ENCODE peak calls at places on chromosomes 7 and 10, in nine cellular contexts. One of them, this sample, is unnamed.

GRCh38 chr7:150378115-150378852 is 846 bp upstream of the ZNF775 start:
- DNase-seq in RWPE1: peak
- DNase-seq in body of pancreas: peak
- DNase-seq in Calu3: peak
- DNase-seq in epithelial cell of esophagus: peak
- DNase-seq in lower lobe of right lung: no peak
- DNase-seq in GM12865: peak
- DNase-seq in AG04450: peak
- DNase-seq in uterus: peak
- DNase-seq in this sample: no peak

GRCh38 chr7:24456526-24457214 is 116.6 kb upstream of the PALS2 start:
- DNase-seq in RWPE1: no peak
- DNase-seq in body of pancreas: peak
- DNase-seq in Calu3: peak
- DNase-seq in epithelial cell of esophagus: no peak
- DNase-seq in lower lobe of right lung: no peak
- DNase-seq in GM12865: peak
- DNase-seq in AG04450: no peak
- DNase-seq in uterus: no peak
- DNase-seq in this sample: no peak

GRCh38 chr10:11433657-11434056 is 177.8 kb downstream of the USP6NL start:
- DNase-seq in RWPE1: no peak
- DNase-seq in body of pancreas: no peak
- DNase-seq in Calu3: no peak
- DNase-seq in epithelial cell of esophagus: no peak
- DNase-seq in lower lobe of right lung: no peak
- DNase-seq in GM12865: no peak
- DNase-seq in AG04450: no peak
- DNase-seq in uterus: no peak
- DNase-seq in this sample: no peak

GRCh38 chr10:69057261-69057950 is 30.5 kb upstream of the SRGN start:
- DNase-seq in RWPE1: no peak
- DNase-seq in body of pancreas: no peak
- DNase-seq in Calu3: no peak
- DNase-seq in epithelial cell of esophagus: no peak
- DNase-seq in lower lobe of right lung: peak
- DNase-seq in GM12865: peak
- DNase-seq in AG04450: no peak
- DNase-seq in uterus: no peak
- DNase-seq in this sample: no peak

GRCh38 chr10:69088471-69088769 is 517 bp downstream of the SRGN start:
- DNase-seq in RWPE1: no peak
- DNase-seq in body of pancreas: no peak
- DNase-seq in Calu3: no peak
- DNase-seq in epithelial cell of esophagus: no peak
- DNase-seq in lower lobe of right lung: no peak
- DNase-seq in GM12865: peak
- DNase-seq in AG04450: no peak
- DNase-seq in uterus: no peak
- DNase-seq in this sample: no peak

GRCh38 chr10:92699193-92699517 is 9.4 kb downstream of the HHEX start:
- DNase-seq in RWPE1: no peak
- DNase-seq in body of pancreas: no peak
- DNase-seq in Calu3: no peak
- DNase-seq in epithelial cell of esophagus: no peak
- DNase-seq in lower lobe of right lung: no peak
- DNase-seq in GM12865: no peak
- DNase-seq in AG04450: no peak
- DNase-seq in uterus: no peak
- DNase-seq in this sample: no peak

GRCh38 chr10:114996542-114996941 is 58.5 kb downstream of the TRUB1 start:
- DNase-seq in RWPE1: no peak
- DNase-seq in body of pancreas: no peak
- DNase-seq in Calu3: no peak
- DNase-seq in epithelial cell of esophagus: no peak
- DNase-seq in lower lobe of right lung: no peak
- DNase-seq in GM12865: no peak
- DNase-seq in AG04450: peak
- DNase-seq in uterus: no peak
- DNase-seq in this sample: no peak

GRCh38 chr7:91288208-91288824 is 24.1 kb downstream of the FZD1 start:
- DNase-seq in RWPE1: no peak
- DNase-seq in body of pancreas: peak
- DNase-seq in Calu3: peak
- DNase-seq in epithelial cell of esophagus: peak
- DNase-seq in lower lobe of right lung: no peak
- DNase-seq in GM12865: peak
- DNase-seq in AG04450: no peak
- DNase-seq in uterus: peak
- DNase-seq in this sample: no peak

GRCh38 chr10:100101526-100102076 is 19.9 kb upstream of the CPN1 start:
- DNase-seq in RWPE1: peak
- DNase-seq in body of pancreas: no peak
- DNase-seq in Calu3: no peak
- DNase-seq in epithelial cell of esophagus: peak
- DNase-seq in lower lobe of right lung: no peak
- DNase-seq in GM12865: no peak
- DNase-seq in AG04450: no peak
- DNase-seq in uterus: no peak
- DNase-seq in this sample: no peak

GRCh38 chr10:130662775-130663174 is 526.6 kb downstream of the GLRX3 start:
- DNase-seq in RWPE1: no peak
- DNase-seq in body of pancreas: no peak
- DNase-seq in Calu3: no peak
- DNase-seq in epithelial cell of esophagus: no peak
- DNase-seq in lower lobe of right lung: no peak
- DNase-seq in GM12865: no peak
- DNase-seq in AG04450: no peak
- DNase-seq in uterus: no peak
- DNase-seq in this sample: no peak

GRCh38 chr10:93267521-93267920 is 193.8 kb downstream of the CYP26A1 start:
- DNase-seq in RWPE1: no peak
- DNase-seq in body of pancreas: no peak
- DNase-seq in Calu3: no peak
- DNase-seq in epithelial cell of esophagus: no peak
- DNase-seq in lower lobe of right lung: no peak
- DNase-seq in GM12865: peak
- DNase-seq in AG04450: no peak
- DNase-seq in uterus: no peak
- DNase-seq in this sample: no peak

GRCh38 chr7:36986429-36987362 is 262.4 kb upstream of the AOAH start:
- DNase-seq in RWPE1: peak
- DNase-seq in body of pancreas: peak
- DNase-seq in Calu3: peak
- DNase-seq in epithelial cell of esophagus: peak
- DNase-seq in lower lobe of right lung: peak
- DNase-seq in GM12865: peak
- DNase-seq in AG04450: peak
- DNase-seq in uterus: peak
- DNase-seq in this sample: peak

GRCh38 chr7:87001214-87001613 is 58.2 kb downstream of the ELAPOR2 start:
- DNase-seq in RWPE1: peak
- DNase-seq in body of pancreas: no peak
- DNase-seq in Calu3: no peak
- DNase-seq in epithelial cell of esophagus: peak
- DNase-seq in lower lobe of right lung: no peak
- DNase-seq in GM12865: no peak
- DNase-seq in AG04450: no peak
- DNase-seq in uterus: no peak
- DNase-seq in this sample: no peak

GRCh38 chr10:121323448-121323847 is 274.8 kb downstream of the FGFR2 start:
- DNase-seq in RWPE1: no peak
- DNase-seq in body of pancreas: no peak
- DNase-seq in Calu3: no peak
- DNase-seq in epithelial cell of esophagus: peak
- DNase-seq in lower lobe of right lung: no peak
- DNase-seq in GM12865: no peak
- DNase-seq in AG04450: no peak
- DNase-seq in uterus: no peak
- DNase-seq in this sample: no peak

GRCh38 chr10:110059965-110060364 is 52.2 kb downstream of the ADD3 start:
- DNase-seq in RWPE1: no peak
- DNase-seq in body of pancreas: no peak
- DNase-seq in Calu3: no peak
- DNase-seq in epithelial cell of esophagus: no peak
- DNase-seq in lower lobe of right lung: no peak
- DNase-seq in GM12865: no peak
- DNase-seq in AG04450: no peak
- DNase-seq in uterus: no peak
- DNase-seq in this sample: no peak

GRCh38 chr10:94725871-94726270 is 36.6 kb upstream of the CYP2C19 start:
- DNase-seq in RWPE1: peak
- DNase-seq in body of pancreas: no peak
- DNase-seq in Calu3: no peak
- DNase-seq in epithelial cell of esophagus: peak
- DNase-seq in lower lobe of right lung: no peak
- DNase-seq in GM12865: no peak
- DNase-seq in AG04450: no peak
- DNase-seq in uterus: no peak
- DNase-seq in this sample: no peak

GRCh38 chr10:31186225-31187010 is 132.6 kb upstream of the ZEB1 start:
- DNase-seq in RWPE1: no peak
- DNase-seq in body of pancreas: no peak
- DNase-seq in Calu3: peak
- DNase-seq in epithelial cell of esophagus: no peak
- DNase-seq in lower lobe of right lung: no peak
- DNase-seq in GM12865: no peak
- DNase-seq in AG04450: no peak
- DNase-seq in uterus: no peak
- DNase-seq in this sample: no peak

GRCh38 chr7:127446842-127447241 is 54.3 kb upstream of the ZNF800 start:
- DNase-seq in RWPE1: no peak
- DNase-seq in body of pancreas: no peak
- DNase-seq in Calu3: no peak
- DNase-seq in epithelial cell of esophagus: peak
- DNase-seq in lower lobe of right lung: no peak
- DNase-seq in GM12865: no peak
- DNase-seq in AG04450: no peak
- DNase-seq in uterus: no peak
- DNase-seq in this sample: no peak

GRCh38 chr7:4234498-4234855 is 447.6 kb upstream of the FOXK1 start:
- DNase-seq in RWPE1: no peak
- DNase-seq in body of pancreas: no peak
- DNase-seq in Calu3: no peak
- DNase-seq in epithelial cell of esophagus: no peak
- DNase-seq in lower lobe of right lung: no peak
- DNase-seq in GM12865: no peak
- DNase-seq in AG04450: no peak
- DNase-seq in uterus: no peak
- DNase-seq in this sample: no peak

GRCh38 chr7:20331231-20331880 is 656 bp downstream of the ITGB8 start:
- DNase-seq in RWPE1: no peak
- DNase-seq in body of pancreas: peak
- DNase-seq in Calu3: no peak
- DNase-seq in epithelial cell of esophagus: peak
- DNase-seq in lower lobe of right lung: peak
- DNase-seq in GM12865: peak
- DNase-seq in AG04450: no peak
- DNase-seq in uterus: peak
- DNase-seq in this sample: peak

GRCh38 chr7:145624618-145625017 is 492.0 kb upstream of the CNTNAP2 start:
- DNase-seq in RWPE1: no peak
- DNase-seq in body of pancreas: no peak
- DNase-seq in Calu3: no peak
- DNase-seq in epithelial cell of esophagus: no peak
- DNase-seq in lower lobe of right lung: no peak
- DNase-seq in GM12865: no peak
- DNase-seq in AG04450: no peak
- DNase-seq in uterus: no peak
- DNase-seq in this sample: no peak

GRCh38 chr10:23001901-23002516 is 74.2 kb downstream of the ARMC3 start:
- DNase-seq in RWPE1: no peak
- DNase-seq in body of pancreas: no peak
- DNase-seq in Calu3: no peak
- DNase-seq in epithelial cell of esophagus: no peak
- DNase-seq in lower lobe of right lung: no peak
- DNase-seq in GM12865: no peak
- DNase-seq in AG04450: no peak
- DNase-seq in uterus: no peak
- DNase-seq in this sample: no peak

GRCh38 chr10:45441239-45441638 is 67.2 kb downstream of the ALOX5 start:
- DNase-seq in RWPE1: no peak
- DNase-seq in body of pancreas: no peak
- DNase-seq in Calu3: no peak
- DNase-seq in epithelial cell of esophagus: no peak
- DNase-seq in lower lobe of right lung: no peak
- DNase-seq in GM12865: no peak
- DNase-seq in AG04450: no peak
- DNase-seq in uterus: no peak
- DNase-seq in this sample: no peak

GRCh38 chr7:27929127-27929526 is 189.2 kb downstream of the TAX1BP1 start:
- DNase-seq in RWPE1: no peak
- DNase-seq in body of pancreas: no peak
- DNase-seq in Calu3: no peak
- DNase-seq in epithelial cell of esophagus: no peak
- DNase-seq in lower lobe of right lung: no peak
- DNase-seq in GM12865: no peak
- DNase-seq in AG04450: no peak
- DNase-seq in uterus: no peak
- DNase-seq in this sample: no peak
- TF ChIP-seq CTCF in RWPE1: no peak
- TF ChIP-seq CTCF in body of pancreas: no peak
- TF ChIP-seq CTCF in Calu3: peak
- TF ChIP-seq CTCF in epithelial cell of esophagus: no peak
- TF ChIP-seq CTCF in lower lobe of right lung: no peak
- TF ChIP-seq CTCF in GM12865: no peak
- TF ChIP-seq CTCF in AG04450: no peak
- TF ChIP-seq CTCF in uterus: no peak
- TF ChIP-seq CTCF in this sample: no peak

GRCh38 chr10:91556691-91557529 is 76.0 kb downstream of the PPP1R3C start:
- DNase-seq in RWPE1: no peak
- DNase-seq in body of pancreas: peak
- DNase-seq in Calu3: peak
- DNase-seq in epithelial cell of esophagus: peak
- DNase-seq in lower lobe of right lung: no peak
- DNase-seq in GM12865: no peak
- DNase-seq in AG04450: no peak
- DNase-seq in uterus: no peak
- DNase-seq in this sample: no peak
- TF ChIP-seq CTCF in RWPE1: no peak
- TF ChIP-seq CTCF in body of pancreas: peak
- TF ChIP-seq CTCF in Calu3: no peak
- TF ChIP-seq CTCF in epithelial cell of esophagus: no peak
- TF ChIP-seq CTCF in lower lobe of right lung: no peak
- TF ChIP-seq CTCF in GM12865: no peak
- TF ChIP-seq CTCF in AG04450: no peak
- TF ChIP-seq CTCF in uterus: no peak
- TF ChIP-seq CTCF in this sample: no peak

GRCh38 chr7:11341285-11341944 is 367.7 kb downstream of the PHF14 start:
- DNase-seq in RWPE1: no peak
- DNase-seq in body of pancreas: peak
- DNase-seq in Calu3: peak
- DNase-seq in epithelial cell of esophagus: peak
- DNase-seq in lower lobe of right lung: no peak
- DNase-seq in GM12865: peak
- DNase-seq in AG04450: no peak
- DNase-seq in uterus: no peak
- DNase-seq in this sample: no peak
- TF ChIP-seq CTCF in RWPE1: no peak
- TF ChIP-seq CTCF in body of pancreas: peak
- TF ChIP-seq CTCF in Calu3: no peak
- TF ChIP-seq CTCF in epithelial cell of esophagus: peak
- TF ChIP-seq CTCF in lower lobe of right lung: no peak
- TF ChIP-seq CTCF in GM12865: peak
- TF ChIP-seq CTCF in AG04450: no peak
- TF ChIP-seq CTCF in uterus: no peak
- TF ChIP-seq CTCF in this sample: no peak

GRCh38 chr10:78944658-78945333 is 124.0 kb upstream of the ZMIZ1 start:
- DNase-seq in RWPE1: no peak
- DNase-seq in body of pancreas: peak
- DNase-seq in Calu3: no peak
- DNase-seq in epithelial cell of esophagus: peak
- DNase-seq in lower lobe of right lung: peak
- DNase-seq in GM12865: no peak
- DNase-seq in AG04450: peak
- DNase-seq in uterus: peak
- DNase-seq in this sample: no peak
- TF ChIP-seq CTCF in RWPE1: no peak
- TF ChIP-seq CTCF in body of pancreas: no peak
- TF ChIP-seq CTCF in Calu3: no peak
- TF ChIP-seq CTCF in epithelial cell of esophagus: no peak
- TF ChIP-seq CTCF in lower lobe of right lung: no peak
- TF ChIP-seq CTCF in GM12865: no peak
- TF ChIP-seq CTCF in AG04450: peak
- TF ChIP-seq CTCF in uterus: peak
- TF ChIP-seq CTCF in this sample: no peak

This sample was measured in activated B cell treated with CpG ODN at 0.5 μM for 24 hours.